ENCODE peak calls at places on chromosomes 13 and 19, in seven cellular contexts. R is heart right ventricle; T is brain microvascular endothelial cell; U is transverse colon; Q is stomach; C is cardiac muscle cell; X is effector memory CD4-positive, alpha-beta T cell. O is an unnamed sample.

GRCh38 chr19:38792250-38793111 is 3.5 kb downstream of the LGALS7B start:
- DNase-seq in R (no peak), T (no peak), U (peak), Q (peak), C (peak), X (no peak), O (no peak)

GRCh38 chr13:56909896-56910600 is 230.7 kb upstream of the PRR20A start:
- DNase-seq in T (no peak), X (no peak), C (no peak), U (no peak), R (no peak), Q (no peak), O (no peak)

GRCh38 chr13:93476175-93476574 is 249.6 kb downstream of the GPC6 start:
- DNase-seq in R (no peak), C (peak), X (no peak), Q (no peak), T (peak), U (no peak), O (peak)

GRCh38 chr19:4220188-4220587 is 9.1 kb upstream of the EBI3 start:
- DNase-seq in U (no peak), R (no peak), C (no peak), Q (no peak), X (no peak), T (no peak), O (no peak)

GRCh38 chr19:2726904-2727639 is 5.9 kb upstream of the DIRAS1 start:
- DNase-seq in C (no peak), R (no peak), X (no peak), U (peak), Q (no peak), T (no peak), O (peak)

GRCh38 chr19:12689581-12690216 is 1.9 kb downstream of the GNG14 start:
- DNase-seq in T (no peak), X (no peak), C (no peak), R (no peak), U (no peak), Q (no peak), O (no peak)

GRCh38 chr19:51572415-51572814 is 1.3 kb downstream of the ZNF175 start:
- DNase-seq in T (peak), C (peak), Q (no peak), U (no peak), X (no peak), R (no peak), O (no peak)

GRCh38 chr13:111394211-111394922 is 73.9 kb downstream of the TEX29 start:
- DNase-seq in Q (peak), R (no peak), T (no peak), X (no peak), C (no peak), U (no peak), O (no peak)

GRCh38 chr19:42412661-42413076 is 14.5 kb downstream of the LIPE start:
- DNase-seq in C (no peak), X (no peak), U (no peak), R (no peak), Q (no peak), T (no peak), O (no peak)

GRCh38 chr13:100630564-100630963 is 42.0 kb upstream of the GGACT start:
- DNase-seq in U (no peak), T (no peak), C (no peak), R (no peak), Q (no peak), X (no peak), O (no peak)

GRCh38 chr19:7482584-7483439 is 6.0 kb downstream of the PEX11G start:
- DNase-seq in Q (no peak), X (no peak), R (no peak), U (peak), C (peak), T (no peak), O (no peak)

GRCh38 chr13:94641432-94641941 is 39.8 kb downstream of the GPR180 start:
- DNase-seq in T (peak), Q (no peak), X (no peak), C (peak), U (no peak), R (no peak), O (no peak)

GRCh38 chr13:29704648-29705047 is 109.2 kb upstream of the SLC7A1 start:
- DNase-seq in U (no peak), C (peak), R (no peak), Q (no peak), X (no peak), T (peak), O (no peak)

GRCh38 chr13:67140006-67140405 is 90.1 kb downstream of the PCDH9 start:
- DNase-seq in T (no peak), C (no peak), R (no peak), Q (no peak), X (no peak), U (no peak), O (no peak)

GRCh38 chr19:35449347-35450043 is 1.4 kb downstream of the FFAR2 start:
- DNase-seq in X (no peak), C (no peak), R (no peak), T (no peak), Q (peak), U (no peak), O (peak)

GRCh38 chr19:42634409-42635232 is 39.9 kb upstream of the CEACAM8 start:
- DNase-seq in T (peak), C (peak), X (no peak), Q (peak), R (no peak), U (peak), O (no peak)

GRCh38 chr13:65585346-65585745 is 1644.8 kb downstream of the PCDH9 start:
- DNase-seq in R (no peak), U (no peak), X (no peak), Q (no peak), T (no peak), C (no peak), O (no peak)

GRCh38 chr19:19539738-19540703 is 2.0 kb downstream of the CILP2 start:
- DNase-seq in R (peak), U (peak), Q (peak), T (peak), X (peak), C (peak), O (peak)

GRCh38 chr19:44677019-44677809 is 5.9 kb downstream of the CEACAM19 start:
- DNase-seq in T (peak), X (no peak), C (peak), Q (no peak), R (no peak), U (no peak), O (peak)

GRCh38 chr13:88925954-88926353 is 1254.8 kb downstream of the SLITRK5 start:
- DNase-seq in X (no peak), U (no peak), R (peak), Q (no peak), C (no peak), T (no peak), O (no peak)

GRCh38 chr13:92221916-92222315 is 823.5 kb downstream of the GPC5 start:
- DNase-seq in X (no peak), C (no peak), U (no peak), R (no peak), T (peak), Q (no peak), O (no peak)

GRCh38 chr19:5142725-5143097 is 173.8 kb downstream of the KDM4B start:
- DNase-seq in R (no peak), Q (no peak), T (no peak), X (no peak), C (no peak), U (no peak), O (no peak)

GRCh38 chr19:45011959-45012358 is 10.7 kb downstream of the RELB start:
- DNase-seq in C (no peak), X (no peak), T (no peak), R (no peak), Q (no peak), U (no peak), O (no peak)

GRCh38 chr19:10122066-10122465 is 2.4 kb upstream of the EIF3G start:
- DNase-seq in T (no peak), X (no peak), U (no peak), Q (no peak), R (no peak), C (peak), O (no peak)
- H3K27ac ChIP-seq in T (no peak), X (no peak), U (peak), Q (peak), R (no peak), C (no peak), O (no peak)

GRCh38 chr13:113431171-113431570 is 22.1 kb downstream of the ADPRHL1 start:
- DNase-seq in R (no peak), T (no peak), X (no peak), U (no peak), C (no peak), Q (no peak), O (no peak)
- H3K27ac ChIP-seq in R (no peak), T (no peak), X (no peak), U (no peak), C (no peak), Q (no peak), O (no peak)

GRCh38 chr13:51259359-51259645 is 37.1 kb downstream of the FAM124A start:
- DNase-seq in R (no peak), C (no peak), T (no peak), Q (no peak), X (no peak), U (no peak), O (no peak)

GRCh38 chr13:51252954-51253531 is 30.8 kb downstream of the FAM124A start:
- DNase-seq in C (no peak), R (no peak), X (no peak), Q (no peak), T (no peak), U (no peak), O (no peak)

GRCh38 chr13:51257187-51257586 is 35.0 kb downstream of the FAM124A start:
- DNase-seq in U (no peak), C (no peak), Q (no peak), R (no peak), T (no peak), X (no peak), O (no peak)

GRCh38 chr13:51258612-51259358 is 36.6 kb downstream of the FAM124A start:
- DNase-seq in U (no peak), T (peak), X (no peak), C (no peak), R (no peak), Q (no peak), O (no peak)

GRCh38 chr13:51255556-51255955 is 33.4 kb downstream of the FAM124A start:
- DNase-seq in C (no peak), Q (no peak), X (no peak), R (no peak), U (no peak), T (no peak), O (no peak)
- H3K27ac ChIP-seq in C (no peak), Q (no peak), X (no peak), R (peak), U (no peak), T (no peak), O (no peak)

DNA sequence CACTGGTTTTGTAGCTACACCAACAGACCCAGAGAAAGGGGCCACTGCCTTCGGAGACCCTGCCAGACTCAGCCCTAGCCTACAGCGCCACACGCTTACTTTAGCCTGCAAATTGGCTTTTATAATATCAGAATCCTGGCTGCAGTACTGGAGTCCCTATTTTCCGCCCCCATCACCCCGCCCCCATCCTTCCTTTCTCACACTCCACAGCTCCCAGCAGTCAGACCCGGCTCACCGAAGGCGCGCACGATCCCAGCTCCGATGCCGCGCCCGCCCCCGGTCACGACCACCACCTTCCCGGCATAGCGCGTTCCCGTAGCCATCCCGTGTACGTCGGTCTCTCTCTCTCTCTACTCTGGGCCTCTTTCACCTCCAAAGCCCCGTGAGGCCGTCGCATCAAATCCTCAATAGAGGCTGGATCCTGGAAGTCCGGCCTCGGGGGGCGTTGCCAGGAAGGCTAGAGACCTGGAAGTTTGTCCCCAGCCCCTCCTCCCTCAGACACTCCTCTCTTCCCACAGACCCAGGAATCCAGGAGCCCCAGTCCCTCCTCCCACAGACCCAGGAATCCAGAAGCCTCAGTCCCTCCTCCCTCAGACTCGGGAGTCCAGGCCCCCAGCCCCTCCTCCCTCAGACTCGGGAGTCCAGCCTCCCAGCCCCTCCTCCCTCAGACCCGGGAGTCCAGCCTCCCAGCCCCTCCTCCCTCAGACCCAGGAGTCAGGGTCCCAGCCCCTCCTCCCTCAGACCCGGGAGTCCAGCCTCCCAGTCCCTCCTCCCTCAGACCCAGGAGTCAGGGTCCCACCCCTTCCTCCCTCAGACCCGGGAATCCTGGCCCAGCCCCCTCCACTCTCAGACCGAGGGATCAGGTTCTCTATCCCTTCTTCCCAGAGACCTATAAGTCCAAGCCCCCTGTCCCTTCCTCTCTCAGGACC is at the start of gene HSD17B14:
- DNase-seq in U (peak), X (no peak), R (peak), Q (no peak), C (peak), T (peak), O (peak)
- H3K27ac ChIP-seq in U (peak), X (no peak), R (peak), Q (peak), C (peak), T (peak), O (peak)

DNA sequence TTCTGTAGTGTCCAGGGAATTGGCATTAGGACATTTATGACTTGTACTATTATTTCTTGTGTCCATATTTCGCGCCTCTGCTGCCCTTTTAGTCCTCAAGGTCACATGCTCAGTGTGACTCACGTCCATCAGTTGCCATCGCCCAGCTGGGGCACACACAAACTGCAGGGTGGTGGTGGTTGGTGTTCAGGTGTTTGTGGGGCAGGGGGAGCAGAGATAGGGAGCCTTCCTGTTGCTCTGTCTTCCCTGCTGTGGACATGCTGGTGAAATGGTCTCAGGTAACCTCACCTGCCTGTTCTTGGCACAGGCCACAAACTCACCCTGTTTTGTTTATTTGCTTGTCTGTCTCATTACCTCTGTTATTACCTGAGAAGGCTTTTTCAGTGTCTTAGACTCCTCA is 22.4 kb downstream of the PRR12 start:
- DNase-seq in T (peak), Q (no peak), R (no peak), U (no peak), X (no peak), C (no peak), O (peak)
- H3K27ac ChIP-seq in T (peak), Q (peak), R (no peak), U (no peak), X (peak), C (no peak), O (peak)

GRCh38 chr13:36418022-36418805 is 14.1 kb upstream of the CCNA1 start:
- DNase-seq in Q (no peak), T (peak), U (no peak), C (peak), X (no peak), R (no peak), O (peak)
- H3K27ac ChIP-seq in Q (no peak), T (peak), U (no peak), C (no peak), X (no peak), R (no peak), O (peak)

GRCh38 chr13:99345345-99345744 is 38.1 kb upstream of the GPR183 start:
- DNase-seq in C (no peak), X (no peak), T (no peak), U (no peak), R (no peak), Q (no peak), O (no peak)
- H3K27ac ChIP-seq in C (no peak), X (no peak), T (no peak), U (no peak), R (no peak), Q (no peak), O (no peak)

GRCh38 chr13:77084755-77085154 is 57.8 kb upstream of the FBXL3 start:
- DNase-seq in C (no peak), Q (no peak), T (no peak), R (peak), U (no peak), X (no peak), O (no peak)
- H3K27ac ChIP-seq in C (no peak), Q (no peak), T (no peak), R (no peak), U (no peak), X (no peak), O (no peak)

GRCh38 chr19:676007-676342 is 217 bp upstream of the FSTL3 start:
- DNase-seq in R (no peak), C (no peak), T (no peak), X (no peak), Q (no peak), U (peak), O (no peak)
- H3K27ac ChIP-seq in R (peak), C (no peak), T (peak), X (no peak), Q (peak), U (peak), O (no peak)

GRCh38 chr19:53944416-53944815 is 18.3 kb upstream of the CACNG8 start:
- DNase-seq in Q (no peak), C (no peak), T (no peak), U (no peak), R (no peak), X (no peak), O (no peak)

GRCh38 chr19:53945441-53945840 is 17.3 kb upstream of the CACNG8 start:
- DNase-seq in Q (no peak), U (no peak), X (no peak), T (peak), C (peak), R (no peak), O (no peak)

GRCh38 chr19:53944933-53945332 is 17.8 kb upstream of the CACNG8 start:
- DNase-seq in C (no peak), T (no peak), X (no peak), R (no peak), U (no peak), Q (no peak), O (no peak)

GRCh38 chr19:53945998-53946397 is 16.7 kb upstream of the CACNG8 start:
- DNase-seq in R (no peak), T (no peak), Q (no peak), X (no peak), U (no peak), C (no peak), O (no peak)

GRCh38 chr19:53942001-53942786 is 20.5 kb upstream of the CACNG8 start:
- DNase-seq in Q (no peak), C (no peak), X (no peak), R (no peak), T (peak), U (no peak), O (no peak)
- H3K27ac ChIP-seq in Q (no peak), C (no peak), X (no peak), R (no peak), T (no peak), U (no peak), O (no peak)